ENCODE peak calls at places on chromosomes 7 and 10, in four cellular contexts. V is CD8-positive, alpha-beta T cell; X is lower leg skin; J is A549. T is an unnamed sample.

GRCh38 chr7:30650455-30650854 is 31.8 kb downstream of the CRHR2 start:
- DNase-seq in V (no peak), X (peak; percentile 76), J (no peak), T (no peak)

GRCh38 chr7:70710011-70710480 is 421.9 kb upstream of the GALNT17 start:
- DNase-seq in V (no peak), X (no peak), J (no peak), T (no peak)

GRCh38 chr10:58943234-58943633 is 233.2 kb upstream of the PHYHIPL start:
- DNase-seq in V (no peak), X (no peak), J (no peak), T (no peak)

GRCh38 chr7:18384491-18385143 is 110.9 kb upstream of the HDAC9 start:
- DNase-seq in V (no peak), X (no peak), J (no peak), T (no peak)

GRCh38 chr10:71396084-71396713 is 521 bp upstream of the CDH23 start:
- DNase-seq in V (no peak), X (peak; percentile 85), J (peak; percentile 75), T (peak; percentile 69)

GRCh38 chr10:130961506-130962239 is 349.8 kb downstream of the TCERG1L start:
- DNase-seq in V (no peak), X (peak; percentile 52), J (no peak), T (peak; percentile 68)

GRCh38 chr10:91163269-91163708 is 57.2 kb upstream of the PCGF5 start:
- DNase-seq in V (peak; percentile 68), X (peak; percentile 92), J (peak; percentile 14), T (peak; percentile 86)

GRCh38 chr7:108459922-108460551 is 3.8 kb upstream of the NRCAM start:
- DNase-seq in V (no peak), X (no peak), J (peak; percentile 55), T (no peak)

GRCh38 chr7:45132708-45133320 is 21.3 kb upstream of the TBRG4 start:
- DNase-seq in V (no peak), X (no peak), J (no peak), T (no peak)

GRCh38 chr10:49139000-49139865 is 5.4 kb upstream of the FAM170B start:
- DNase-seq in V (no peak), X (no peak), J (no peak), T (peak; percentile 30)

GRCh38 chr7:115087437-115087836 is 165.5 kb downstream of the MDFIC start:
- DNase-seq in V (no peak), X (no peak), J (no peak), T (no peak)

GRCh38 chr7:16889851-16890443 is 8.2 kb upstream of the AGR3 start:
- DNase-seq in V (no peak), X (no peak), J (no peak), T (no peak)

GRCh38 chr10:79047875-79048638 is 20.7 kb upstream of the ZMIZ1 start:
- DNase-seq in V (peak; percentile 57), X (peak; percentile 87), J (no peak), T (no peak)

GRCh38 chr10:79044846-79045245 is 23.9 kb upstream of the ZMIZ1 start:
- DNase-seq in V (no peak), X (peak; percentile 46), J (no peak), T (no peak)

GRCh38 chr10:79045566-79046175 is 23.1 kb upstream of the ZMIZ1 start:
- DNase-seq in V (no peak), X (peak; percentile 53), J (no peak), T (no peak)

GRCh38 chr10:79046991-79047874 is 21.5 kb upstream of the ZMIZ1 start:
- DNase-seq in V (no peak), X (peak; percentile 83), J (no peak), T (no peak)

GRCh38 chr10:79046326-79046725 is 22.4 kb upstream of the ZMIZ1 start:
- DNase-seq in V (no peak), X (peak; percentile 60), J (no peak), T (no peak)
- TF ChIP-seq CTCF in V (no peak), X (no peak), J (no peak), T (no peak)

GRCh38 chr7:138459300-138460175 is 521 bp upstream of the TRIM24 start:
- DNase-seq in V (peak; percentile 95), X (peak; percentile 99), J (peak; percentile 97), T (no peak)
- TF ChIP-seq CTCF in V (no peak), X (no peak), J (no peak), T (peak; percentile 39)

GRCh38 chr10:112769611-112770370 is 180.3 kb upstream of the TCF7L2 start:
- DNase-seq in V (no peak), X (no peak), J (no peak), T (no peak)
- TF ChIP-seq CTCF in V (no peak), X (no peak), J (no peak), T (no peak)

GRCh38 chr10:3476186-3476585 is 303.6 kb upstream of the PITRM1 start:
- DNase-seq in V (no peak), X (peak; percentile 56), J (no peak), T (no peak)
- TF ChIP-seq CTCF in V (no peak), X (no peak), J (no peak), T (no peak)

GRCh38 chr7:116717137-116717536 is 45.1 kb downstream of the MET start:
- DNase-seq in V (no peak), X (no peak), J (no peak), T (no peak)

GRCh38 chr7:116713918-116714317 is 41.9 kb downstream of the MET start:
- DNase-seq in V (no peak), X (no peak), J (no peak), T (no peak)

GRCh38 chr7:116711790-116712189 is 39.8 kb downstream of the MET start:
- DNase-seq in V (no peak), X (no peak), J (no peak), T (no peak)

GRCh38 chr7:116713500-116713899 is 41.5 kb downstream of the MET start:
- DNase-seq in V (no peak), X (no peak), J (no peak), T (no peak)

DNA sequence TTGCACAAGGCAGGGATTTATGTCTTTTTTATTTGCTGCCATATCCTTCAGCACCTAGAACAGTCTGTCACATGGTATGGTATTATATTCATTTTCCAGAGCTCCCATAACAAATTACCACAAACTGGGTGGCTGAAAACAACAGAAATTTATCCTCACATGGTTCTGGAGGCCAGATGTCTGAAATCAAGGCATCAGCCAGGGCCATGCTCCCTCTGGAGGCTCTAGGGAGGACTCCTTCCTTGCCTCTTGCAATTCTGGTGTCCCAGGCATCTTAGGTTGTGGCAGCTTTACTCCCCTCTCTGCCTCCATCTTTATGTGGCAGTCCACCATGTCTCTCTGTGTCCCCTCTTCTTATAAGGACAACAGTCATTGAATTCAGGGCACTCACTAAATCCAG is 43.1 kb downstream of the MET start:
- DNase-seq in V (no peak), X (no peak), J (no peak), T (no peak)
- TF ChIP-seq CTCF in V (no peak), X (no peak), J (no peak), T (no peak)

T was measured in osteocyte.